ENCODE peak calls at places on chromosomes 11 and 22, in four cellular contexts. P, E, J and L are unnamed samples. For H3K27me3, the result is how much of the 10 kb centered on the place peaks cover.

GRCh38 chr11:134033696-134034491 is 35.0 kb upstream of the JAM3 start:
- DNase-seq in E (peak), P (peak), J (peak), L (peak)

GRCh38 chr11:11391169-11391568 is 38.1 kb upstream of the CSNK2A3 start:
- DNase-seq in E (no peak), P (no peak), J (no peak), L (no peak)

GRCh38 chr11:34266987-34267386 is 90.8 kb downstream of the ABTB2 start:
- DNase-seq in J (peak), P (peak), E (peak), L (no peak)

GRCh38 chr11:19632435-19632834 is 80.2 kb upstream of the NAV2 start:
- DNase-seq in P (peak), E (no peak), J (no peak), L (no peak)

GRCh38 chr11:111370902-111371578 is 8.0 kb downstream of the POU2AF1 start:
- DNase-seq in J (no peak), E (no peak), P (no peak), L (no peak)

GRCh38 chr11:72250661-72251465 is 6.9 kb upstream of the PHOX2A start:
- DNase-seq in P (no peak), E (no peak), J (no peak), L (no peak)

GRCh38 chr11:62374801-62375200 is 37.6 kb downstream of the ASRGL1 start:
- DNase-seq in P (no peak), E (no peak), J (no peak), L (no peak)

GRCh38 chr11:128297111-128297651 is 290.2 kb downstream of the ETS1 start:
- DNase-seq in E (no peak), J (no peak), P (no peak), L (no peak)

GRCh38 chr11:9748361-9748970 is 84.6 kb downstream of the SWAP70 start:
- DNase-seq in E (no peak), P (peak), J (no peak), L (no peak)

GRCh38 chr11:43523632-43524031 is 156.9 kb upstream of the HSD17B12 start:
- DNase-seq in P (no peak), J (no peak), E (no peak), L (no peak)

GRCh38 chr11:113378013-113378412 is 9.6 kb upstream of the ANKK1 start:
- DNase-seq in E (no peak), P (no peak), J (no peak), L (no peak)

GRCh38 chr11:1481483-1481825 is 5.1 kb downstream of the MOB2 start:
- DNase-seq in P (no peak), E (no peak), J (no peak), L (no peak)

GRCh38 chr11:65315204-65315865 is 669 bp downstream of the CDC42EP2 start:
- DNase-seq in P (peak), J (peak), E (peak), L (peak)

GRCh38 chr11:5580577-5580976 is at the start of gene OR52B6:
- DNase-seq in E (no peak), J (no peak), P (no peak), L (no peak)

GRCh38 chr22:50696251-50696798 is 23.7 kb downstream of the SHANK3 start:
- DNase-seq in P (no peak), E (no peak), J (peak), L (no peak)

GRCh38 chr22:50696799-50697561 is 24.4 kb downstream of the SHANK3 start:
- DNase-seq in E (peak), J (peak), P (peak), L (no peak)

GRCh38 chr22:50699001-50699753 is 26.6 kb downstream of the SHANK3 start:
- DNase-seq in J (peak), E (no peak), P (no peak), L (no peak)

GRCh38 chr22:50698546-50698945 is 25.9 kb downstream of the SHANK3 start:
- DNase-seq in J (peak), E (peak), P (no peak), L (no peak)

DNA sequence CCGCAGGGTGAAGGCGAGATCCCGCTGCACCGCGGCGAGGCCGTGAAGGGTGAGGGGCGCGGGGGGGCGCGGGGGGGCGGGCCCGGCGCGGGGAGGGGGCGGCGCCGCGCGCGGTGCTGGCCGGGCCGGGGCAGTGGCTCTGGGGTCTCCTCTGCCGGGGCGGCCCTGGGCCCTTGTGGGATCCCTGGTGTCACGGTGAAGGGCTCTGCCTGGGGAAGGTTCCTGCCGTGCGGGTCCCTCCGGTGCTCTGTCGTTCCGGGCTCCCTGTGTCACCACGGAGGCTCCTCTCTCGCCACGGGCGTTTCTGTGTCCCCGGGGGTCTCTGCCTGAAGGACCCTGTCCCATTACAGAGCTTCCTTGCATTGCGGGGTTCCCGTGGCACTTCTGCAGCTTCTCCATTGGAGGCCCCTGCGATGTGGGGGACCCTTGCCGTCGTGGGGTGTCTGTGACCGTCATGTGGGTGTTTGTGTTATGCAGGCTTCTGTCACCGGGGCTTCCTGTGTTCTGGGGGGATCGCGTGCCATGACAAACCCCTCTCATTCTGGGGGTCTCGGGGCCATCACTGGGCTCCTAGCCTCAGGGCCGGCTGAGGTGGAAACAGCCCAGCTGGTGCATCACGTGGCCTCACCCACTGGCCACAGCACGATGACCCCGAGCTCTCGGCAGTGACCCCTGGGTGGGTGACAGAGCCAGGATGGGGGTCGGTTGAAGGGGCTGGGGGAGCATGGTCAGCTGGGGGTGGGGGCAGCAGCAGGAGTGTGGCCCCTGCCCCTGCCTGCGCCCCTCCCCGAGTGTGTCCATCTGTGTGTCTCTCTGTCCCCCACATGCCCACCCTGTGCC is 25.3 kb downstream of the SHANK3 start:
- DNase-seq in P (no peak), J (peak), E (peak), L (no peak)
- H3K4me3 ChIP-seq in P (peak), J (peak), E (peak), L (no peak)

GRCh38 chr11:76083563-76084451 is 122.5 kb downstream of the WNT11 start:
- DNase-seq in J (no peak), E (no peak), P (no peak), L (no peak)

GRCh38 chr11:76085321-76085720 is 121.0 kb downstream of the WNT11 start:
- DNase-seq in J (no peak), E (no peak), P (no peak), L (no peak)

GRCh38 chr11:76087749-76088148 is 118.6 kb downstream of the WNT11 start:
- DNase-seq in J (no peak), E (no peak), P (no peak), L (no peak)

GRCh38 chr11:76090821-76091220 is 115.5 kb downstream of the WNT11 start:
- DNase-seq in P (no peak), J (no peak), E (no peak), L (no peak)

DNA sequence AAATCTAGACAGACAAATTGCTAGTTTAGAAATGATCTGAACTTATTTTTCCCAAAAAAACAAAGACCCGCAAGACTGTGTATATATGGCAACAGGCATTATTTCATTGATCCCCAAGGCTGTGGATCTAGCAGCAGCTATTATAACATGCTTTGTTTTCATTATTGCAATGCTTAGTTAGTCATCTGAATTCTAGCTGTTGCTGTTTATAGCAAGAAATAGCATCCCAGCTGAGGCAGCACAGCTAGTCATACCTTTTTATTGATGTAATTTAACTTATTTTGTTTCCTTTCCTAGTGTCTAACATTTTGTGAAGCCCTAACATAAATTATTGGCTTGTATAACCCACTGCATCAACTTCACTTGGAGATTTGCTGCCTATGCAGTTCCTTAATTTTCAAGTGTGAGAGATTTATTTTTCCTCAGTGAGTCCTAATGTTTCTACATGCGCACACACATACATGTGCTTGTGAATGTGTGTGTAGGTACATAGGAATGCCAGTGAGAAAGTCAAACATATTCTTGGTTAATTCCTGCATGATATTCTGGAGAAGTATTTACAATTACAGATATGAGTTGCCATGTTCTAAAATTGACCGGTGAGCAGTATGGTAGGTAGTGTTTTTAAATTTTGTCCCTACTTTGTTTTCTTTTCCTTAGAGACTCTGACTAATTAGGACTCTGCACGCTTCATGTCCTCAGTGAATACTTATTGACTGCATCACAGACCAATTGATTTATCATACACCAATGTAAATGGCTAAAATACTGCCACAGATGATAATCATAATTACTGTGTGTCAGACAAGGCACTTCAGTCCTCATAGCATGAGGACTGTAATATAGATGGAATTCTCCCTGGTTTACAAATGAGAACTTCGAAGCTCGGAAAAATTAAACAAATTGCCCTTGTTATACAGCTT is 119.3 kb downstream of the WNT11 start:
- DNase-seq in J (no peak), E (no peak), P (no peak), L (no peak)
- H3K27me3 ChIP-seq in J (under half), E (under half), P (under half), L (under half)

GRCh38 chr22:20465759-20466077 is 28.1 kb upstream of the SCARF2 start:
- DNase-seq in J (no peak), P (no peak), E (no peak), L (no peak)

GRCh38 chr22:20464096-20464614 is 26.5 kb upstream of the SCARF2 start:
- DNase-seq in E (no peak), J (no peak), P (no peak), L (no peak)

GRCh38 chr22:20464912-20465758 is 27.5 kb upstream of the SCARF2 start:
- DNase-seq in J (no peak), P (no peak), E (no peak), L (no peak)

GRCh38 chr22:20466659-20467379 is 28.8 kb downstream of the KLHL22 start:
- DNase-seq in J (no peak), P (no peak), E (no peak), L (no peak)

DNA sequence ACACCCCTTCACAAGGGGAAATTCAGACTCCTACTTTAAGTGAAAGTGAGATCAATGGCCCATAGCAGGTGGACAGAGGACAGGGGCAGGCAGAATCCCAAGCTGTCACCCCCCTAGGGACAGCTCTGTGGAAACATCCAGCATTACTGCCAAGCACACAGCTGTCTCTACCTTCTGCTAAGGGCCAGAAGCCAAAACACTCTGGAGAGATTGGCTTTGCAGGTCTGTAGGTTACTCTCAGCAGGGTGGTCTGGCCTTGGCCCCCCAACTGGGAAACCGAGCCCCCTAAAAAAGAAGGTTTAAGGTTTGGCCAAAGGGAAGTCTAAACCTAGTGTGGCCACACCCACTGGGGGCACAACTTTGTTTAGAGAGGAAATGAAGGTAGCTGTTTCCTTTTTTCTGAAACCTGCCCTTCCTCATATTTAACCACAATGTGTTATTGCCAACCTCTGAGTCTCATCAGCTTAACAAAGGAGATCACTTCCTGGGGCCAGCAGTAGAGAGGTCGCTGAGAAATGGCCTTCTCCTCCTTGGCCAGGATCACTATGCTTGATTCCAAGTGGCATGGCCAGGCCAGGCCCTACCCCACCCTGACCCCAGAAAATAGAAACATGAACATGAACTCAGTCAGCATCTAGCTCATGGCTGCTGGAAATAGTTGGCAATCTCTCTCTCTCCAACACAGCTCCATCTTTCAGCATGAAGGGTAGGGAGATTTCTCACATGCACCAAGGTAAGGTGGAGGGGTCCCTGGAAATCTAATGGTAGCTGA is 25.9 kb upstream of the SCARF2 start:
- DNase-seq in J (no peak), E (no peak), P (no peak), L (peak)
- H3K27ac ChIP-seq in J (no peak), E (no peak), P (no peak), L (peak)

GRCh38 chr22:39236321-39237275 is 8.2 kb downstream of the PDGFB start:
- DNase-seq in P (peak), E (peak), J (no peak), L (peak)
- H3K4me3 ChIP-seq in P (no peak), E (peak), J (no peak), L (peak)

GRCh38 chr11:118264568-118265470 is 722 bp upstream of the MPZL2 start:
- DNase-seq in E (no peak), J (no peak), P (no peak), L (no peak)

GRCh38 chr11:118263694-118264567 is at the start of gene MPZL2:
- DNase-seq in E (no peak), P (no peak), J (no peak), L (no peak)

GRCh38 chr11:118265954-118266353 is 1.9 kb upstream of the MPZL2 start:
- DNase-seq in P (no peak), E (peak), J (no peak), L (no peak)

GRCh38 chr11:118263109-118263508 is 988 bp downstream of the MPZL2 start:
- DNase-seq in J (no peak), P (no peak), E (no peak), L (no peak)

DNA sequence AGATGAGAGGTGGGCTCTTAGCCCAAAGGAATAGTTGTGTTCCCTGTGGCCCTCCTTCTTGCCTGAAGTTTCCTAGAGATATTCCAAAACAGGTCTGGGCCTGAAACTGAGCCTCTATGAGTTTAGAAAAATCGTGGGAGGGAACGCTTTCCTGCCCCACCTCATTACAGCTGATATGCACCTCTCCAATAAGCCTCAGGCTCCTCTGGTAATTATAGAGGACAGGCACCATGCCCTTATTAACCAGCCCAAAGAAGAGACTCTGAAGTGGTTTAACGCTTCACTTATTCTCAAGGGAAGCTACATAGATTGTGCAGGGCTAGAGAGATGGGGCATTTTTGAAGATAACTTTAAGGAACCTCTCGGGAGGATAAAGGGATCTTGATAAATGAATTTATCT is 3.4 kb upstream of the MPZL2 start:
- DNase-seq in J (no peak), P (no peak), E (no peak), L (no peak)
- H3K27me3 ChIP-seq in J (under half), P (half or more), E (under half), L (under half)